ENCODE peak calls at places on chromosomes 16 and 17, in four cellular contexts. T, Q, O and X are unnamed samples.

GRCh38 chr16:18958621-18959578 is 24.8 kb upstream of the TMC7 start:
- DNase-seq in T (peak; percentile 94), Q (no peak), O (no peak), X (no peak)

GRCh38 chr17:33888455-33888854 is 366.6 kb upstream of the CCL2 start:
- DNase-seq in T (no peak), Q (no peak), O (no peak), X (no peak)

GRCh38 chr16:28951410-28951943 is 740 bp downstream of the NFATC2IP start:
- DNase-seq in T (no peak), Q (no peak), O (no peak), X (no peak)

GRCh38 chr16:17251496-17251895 is 219.3 kb downstream of the XYLT1 start:
- DNase-seq in T (no peak), Q (no peak), O (no peak), X (no peak)

GRCh38 chr17:80855196-80855967 is 136.3 kb upstream of the CHMP6 start:
- DNase-seq in T (no peak), Q (no peak), O (no peak), X (no peak)

GRCh38 chr17:55549140-55549539 is 37.9 kb upstream of the SMIM36 start:
- DNase-seq in T (no peak), Q (no peak), O (no peak), X (peak; percentile 31)

GRCh38 chr17:75289832-75290337 is 652 bp upstream of the SLC25A19 start:
- DNase-seq in T (no peak), Q (no peak), O (peak; percentile 21), X (no peak)

GRCh38 chr17:81685108-81685507 is 1.3 kb downstream of the HGS start:
- DNase-seq in T (no peak), Q (no peak), O (no peak), X (no peak)

GRCh38 chr16:79703066-79703465 is 102.5 kb upstream of the MAF start:
- DNase-seq in T (no peak), Q (no peak), O (no peak), X (no peak)

GRCh38 chr16:81164958-81165357 is 68.8 kb upstream of the GCSH start:
- DNase-seq in T (no peak), Q (no peak), O (no peak), X (no peak)

GRCh38 chr17:39014044-39014794 is 47.0 kb upstream of the FBXO47 start:
- DNase-seq in T (no peak), Q (no peak), O (no peak), X (no peak)

GRCh38 chr16:57331355-57331754 is 27.2 kb upstream of the CCL22 start:
- DNase-seq in T (no peak), Q (no peak), O (no peak), X (no peak)

GRCh38 chr17:2695961-2696760 is 15.4 kb downstream of the CLUH start:
- DNase-seq in T (no peak), Q (peak; percentile 41), O (no peak), X (no peak)

GRCh38 chr17:2700031-2700490 is 11.5 kb downstream of the CLUH start:
- DNase-seq in T (no peak), Q (peak; percentile 20), O (no peak), X (no peak)

GRCh38 chr17:2695243-2695960 is 16.2 kb downstream of the CLUH start:
- DNase-seq in T (no peak), Q (peak; percentile 48), O (no peak), X (no peak)

GRCh38 chr17:2700491-2701141 is 10.9 kb downstream of the CLUH start:
- DNase-seq in T (peak; percentile 54), Q (peak; percentile 45), O (no peak), X (no peak)

GRCh38 chr17:2697611-2698162 is 13.9 kb downstream of the CLUH start:
- DNase-seq in T (no peak), Q (peak; percentile 34), O (no peak), X (no peak)
- H3K4me1 ChIP-seq in T (no peaks in the 10 kb centered on the region), Q (no peaks in the 10 kb centered on the region), O (no peaks in the 10 kb centered on the region), X (no peaks in the 10 kb centered on the region)

GRCh38 chr16:64532117-64532516 is 589.7 kb downstream of the CDH11 start:
- DNase-seq in T (no peak), Q (no peak), O (no peak), X (no peak)
- H3K4me1 ChIP-seq in T (peaks cover 3% of the 10 kb centered on the region), Q (no peaks in the 10 kb centered on the region), O (no peaks in the 10 kb centered on the region), X (no peaks in the 10 kb centered on the region)

DNA sequence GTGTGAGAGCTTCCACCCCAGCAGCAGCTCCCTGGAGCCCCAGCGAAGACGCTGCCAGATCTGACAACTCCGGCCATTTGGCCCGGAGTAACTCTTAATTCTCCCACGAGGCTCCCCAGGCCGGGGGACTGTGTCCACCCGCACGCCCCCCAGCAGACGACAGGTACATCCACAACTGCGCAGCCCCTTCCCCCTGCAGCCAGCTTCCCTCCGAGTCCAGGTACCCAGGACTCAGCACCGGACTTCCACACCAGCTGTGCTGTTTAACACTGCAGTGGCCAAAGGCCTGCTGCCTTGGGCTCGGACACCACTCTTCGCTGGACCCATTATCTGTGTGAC is 7.2 kb downstream of the SYNGR2 start:
- DNase-seq in T (no peak), Q (no peak), O (no peak), X (no peak)
- H3K4me1 ChIP-seq in T (no peaks in the 10 kb centered on the region), Q (peaks cover 16% of the 10 kb centered on the region), O (peaks cover 39% of the 10 kb centered on the region), X (no peaks in the 10 kb centered on the region)

GRCh38 chr17:30605523-30605922 is 128.3 kb downstream of the GOSR1 start:
- DNase-seq in T (no peak), Q (no peak), O (no peak), X (no peak)
- H3K4me1 ChIP-seq in T (no peaks in the 10 kb centered on the region), Q (no peaks in the 10 kb centered on the region), O (no peaks in the 10 kb centered on the region), X (no peaks in the 10 kb centered on the region)

DNA sequence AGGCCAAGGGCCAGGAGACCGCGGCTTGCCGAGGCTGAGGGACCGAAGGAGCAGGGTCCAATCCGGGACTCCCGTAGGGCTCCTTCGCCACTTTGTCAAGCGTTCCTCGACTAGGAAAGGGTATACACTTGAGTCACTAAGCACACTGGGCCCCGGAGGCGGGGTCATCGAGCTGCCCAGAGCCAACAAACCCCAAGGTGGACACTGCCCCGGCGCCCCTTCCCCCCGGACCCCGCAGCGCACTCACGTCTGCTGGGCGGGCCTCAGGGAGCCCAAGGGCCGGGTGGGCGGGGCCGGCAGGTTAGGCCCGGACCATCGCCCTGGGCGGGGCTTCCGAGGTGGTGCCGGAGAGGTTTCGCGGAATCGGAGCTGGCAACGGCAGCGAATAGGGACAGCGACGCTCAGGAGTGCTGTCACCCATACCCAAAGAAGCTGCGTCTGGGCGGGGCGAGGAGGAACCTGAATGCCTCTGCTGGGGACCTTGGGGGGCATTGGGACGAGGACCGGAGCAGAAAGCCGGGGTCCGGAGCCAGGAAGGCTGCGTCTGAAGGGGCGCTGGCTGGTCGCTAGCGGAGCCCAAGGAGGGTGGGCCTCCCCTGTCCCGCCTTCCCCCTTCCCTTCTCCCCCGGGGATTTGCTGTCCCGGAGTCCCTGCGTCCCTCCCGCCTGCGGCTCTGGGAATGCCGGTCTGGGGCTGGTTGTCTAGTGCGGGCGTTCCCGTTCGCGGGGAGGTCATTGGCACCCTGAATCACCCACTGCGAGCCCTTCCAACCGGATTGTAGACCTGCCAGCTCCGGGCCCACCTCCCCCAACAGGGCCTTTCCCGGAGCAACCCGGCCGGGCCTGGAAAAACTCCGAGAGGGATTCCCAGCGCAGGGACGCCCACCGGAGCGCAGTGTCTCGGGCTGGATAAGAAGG is 118.2 kb upstream of the SMURF2 start:
- DNase-seq in T (no peak), Q (peak; percentile 84), O (peak; percentile 48), X (no peak)
- H3K4me1 ChIP-seq in T (peaks cover 4% of the 10 kb centered on the region), Q (peaks cover 5% of the 10 kb centered on the region), O (peaks cover 37% of the 10 kb centered on the region), X (peaks cover 7% of the 10 kb centered on the region)

DNA sequence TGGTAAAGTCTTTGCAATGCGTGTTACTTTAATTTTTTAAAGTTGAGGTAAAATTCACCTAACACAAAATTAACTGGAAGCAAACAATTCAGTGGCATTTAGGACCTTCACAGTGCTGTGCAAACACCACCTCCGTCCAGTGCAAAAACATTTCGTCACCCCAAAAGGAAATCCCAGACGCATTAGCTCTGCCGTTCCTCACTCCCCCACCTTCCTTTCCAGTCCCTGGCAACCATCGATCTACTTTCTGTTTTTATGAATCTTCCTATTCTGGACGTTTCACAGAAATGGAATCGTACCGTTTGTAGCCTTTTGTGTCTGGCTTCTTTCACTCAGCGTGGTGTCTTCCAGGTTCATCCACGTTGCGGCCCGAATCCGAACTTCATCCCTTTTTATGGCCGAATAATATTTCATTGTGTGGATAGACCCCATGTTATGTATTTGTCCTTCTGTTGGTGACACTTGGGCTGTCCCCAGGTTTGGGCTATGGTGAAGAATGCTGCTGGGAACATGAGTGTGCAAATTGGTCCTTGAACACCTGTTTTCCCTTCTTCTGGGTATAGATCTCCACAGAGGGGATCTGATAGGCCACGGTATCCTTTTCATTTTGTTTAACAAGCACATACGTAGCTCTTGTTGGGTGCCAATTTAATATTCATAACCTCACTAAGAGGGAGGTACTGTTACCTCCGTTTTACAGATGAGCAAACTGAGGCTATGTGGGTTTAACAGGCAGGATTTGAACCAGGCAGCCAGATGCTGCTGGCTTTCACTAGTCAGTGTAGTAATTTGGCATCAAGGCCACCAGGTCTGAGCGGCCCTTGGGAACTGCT is 232.0 kb upstream of the GSE1 start:
- DNase-seq in T (no peak), Q (no peak), O (no peak), X (no peak)
- H3K4me1 ChIP-seq in T (no peaks in the 10 kb centered on the region), Q (peaks cover 38% of the 10 kb centered on the region), O (no peaks in the 10 kb centered on the region), X (no peaks in the 10 kb centered on the region)

DNA sequence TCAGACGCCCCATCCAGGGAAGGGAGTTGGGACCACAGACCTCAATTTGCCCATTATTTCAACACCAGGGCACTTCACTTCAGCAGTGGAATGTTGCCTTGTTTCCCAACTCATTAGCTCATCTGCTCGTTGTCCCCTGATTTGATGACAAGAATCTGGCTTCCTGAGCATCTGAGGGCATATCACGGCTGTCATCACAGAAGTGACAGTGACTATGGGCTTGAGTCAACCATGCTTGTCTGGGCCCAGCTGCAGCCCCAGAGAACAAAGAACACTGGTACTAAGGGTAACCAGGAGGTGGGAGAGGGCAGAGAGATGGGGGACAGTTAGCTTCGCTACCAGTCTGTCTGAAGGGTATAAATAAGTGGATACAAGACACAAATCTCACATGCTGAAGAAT is 266.0 kb upstream of the SDK2 start:
- DNase-seq in T (no peak), Q (no peak), O (no peak), X (no peak)
- H3K4me1 ChIP-seq in T (no peaks in the 10 kb centered on the region), Q (no peaks in the 10 kb centered on the region), O (no peaks in the 10 kb centered on the region), X (no peaks in the 10 kb centered on the region)